ENCODE peak calls at places on chromosomes 2 and 18, in ten cellular contexts. One of them, this sample, is unnamed.

GRCh38 chr2:46942143-46942526 is 26.5 kb upstream of the MCFD2 start:
- DNase-seq in stimulated activated naive CD4-positive, alpha-beta T cell: peak; percentile 58
- DNase-seq in GM03348: peak; percentile 53
- DNase-seq in SW480: peak; percentile 41
- DNase-seq in dorsolateral prefrontal cortex: no peak
- DNase-seq in endothelial cell: no peak
- DNase-seq in iris pigment epithelial cell: peak; percentile 53
- DNase-seq in transverse colon: peak; percentile 75
- DNase-seq in T-cell: peak; percentile 55
- DNase-seq in CD8-positive, alpha-beta memory T cell: peak; percentile 84
- DNase-seq in this sample: no peak

GRCh38 chr2:122009546-122009945 is 254.1 kb downstream of the TSN start:
- DNase-seq in SW480: no peak
- DNase-seq in dorsolateral prefrontal cortex: no peak
- DNase-seq in CD8-positive, alpha-beta memory T cell: no peak
- DNase-seq in GM03348: no peak
- DNase-seq in transverse colon: no peak
- DNase-seq in T-cell: no peak
- DNase-seq in endothelial cell: peak; percentile 35
- DNase-seq in iris pigment epithelial cell: no peak
- DNase-seq in stimulated activated naive CD4-positive, alpha-beta T cell: no peak
- DNase-seq in this sample: no peak

GRCh38 chr2:24985406-24985805 is 13.7 kb upstream of the DNAJC27 start:
- DNase-seq in stimulated activated naive CD4-positive, alpha-beta T cell: no peak
- DNase-seq in dorsolateral prefrontal cortex: no peak
- DNase-seq in endothelial cell: no peak
- DNase-seq in CD8-positive, alpha-beta memory T cell: no peak
- DNase-seq in iris pigment epithelial cell: no peak
- DNase-seq in transverse colon: no peak
- DNase-seq in T-cell: no peak
- DNase-seq in SW480: no peak
- DNase-seq in GM03348: no peak
- DNase-seq in this sample: no peak

GRCh38 chr2:144835634-144836351 is 315.9 kb upstream of the ZEB2 start:
- DNase-seq in endothelial cell: no peak
- DNase-seq in T-cell: no peak
- DNase-seq in CD8-positive, alpha-beta memory T cell: no peak
- DNase-seq in dorsolateral prefrontal cortex: no peak
- DNase-seq in transverse colon: no peak
- DNase-seq in iris pigment epithelial cell: peak; percentile 29
- DNase-seq in stimulated activated naive CD4-positive, alpha-beta T cell: no peak
- DNase-seq in SW480: no peak
- DNase-seq in GM03348: no peak
- DNase-seq in this sample: no peak

GRCh38 chr18:78144669-78145068 is 834.9 kb upstream of the SALL3 start:
- DNase-seq in CD8-positive, alpha-beta memory T cell: no peak
- DNase-seq in GM03348: no peak
- DNase-seq in stimulated activated naive CD4-positive, alpha-beta T cell: no peak
- DNase-seq in T-cell: no peak
- DNase-seq in iris pigment epithelial cell: no peak
- DNase-seq in endothelial cell: no peak
- DNase-seq in transverse colon: no peak
- DNase-seq in dorsolateral prefrontal cortex: no peak
- DNase-seq in SW480: no peak
- DNase-seq in this sample: no peak

GRCh38 chr2:67234443-67234842 is 162.7 kb upstream of the ETAA1 start:
- DNase-seq in stimulated activated naive CD4-positive, alpha-beta T cell: no peak
- DNase-seq in SW480: peak; percentile 20
- DNase-seq in GM03348: peak; percentile 50
- DNase-seq in T-cell: no peak
- DNase-seq in dorsolateral prefrontal cortex: no peak
- DNase-seq in CD8-positive, alpha-beta memory T cell: no peak
- DNase-seq in iris pigment epithelial cell: peak; percentile 41
- DNase-seq in transverse colon: no peak
- DNase-seq in endothelial cell: no peak
- DNase-seq in this sample: peak; percentile 9

GRCh38 chr18:34493099-34493544 is 217.0 kb upstream of the DTNA start:
- DNase-seq in endothelial cell: peak; percentile 71
- DNase-seq in T-cell: no peak
- DNase-seq in iris pigment epithelial cell: peak; percentile 68
- DNase-seq in stimulated activated naive CD4-positive, alpha-beta T cell: no peak
- DNase-seq in transverse colon: peak; percentile 40
- DNase-seq in SW480: peak; percentile 78
- DNase-seq in dorsolateral prefrontal cortex: peak; percentile 86
- DNase-seq in CD8-positive, alpha-beta memory T cell: no peak
- DNase-seq in GM03348: peak; percentile 73
- DNase-seq in this sample: peak; percentile 49

GRCh38 chr2:128145651-128146050 is 54.7 kb downstream of the UGGT1 start:
- DNase-seq in GM03348: no peak
- DNase-seq in transverse colon: no peak
- DNase-seq in SW480: no peak
- DNase-seq in endothelial cell: no peak
- DNase-seq in CD8-positive, alpha-beta memory T cell: no peak
- DNase-seq in iris pigment epithelial cell: peak; percentile 62
- DNase-seq in stimulated activated naive CD4-positive, alpha-beta T cell: no peak
- DNase-seq in dorsolateral prefrontal cortex: no peak
- DNase-seq in T-cell: no peak
- DNase-seq in this sample: no peak

GRCh38 chr2:20180676-20181648 is 44.0 kb downstream of the SDC1 start:
- DNase-seq in iris pigment epithelial cell: no peak
- DNase-seq in endothelial cell: no peak
- DNase-seq in GM03348: no peak
- DNase-seq in SW480: no peak
- DNase-seq in T-cell: no peak
- DNase-seq in transverse colon: peak; percentile 9
- DNase-seq in dorsolateral prefrontal cortex: no peak
- DNase-seq in stimulated activated naive CD4-positive, alpha-beta T cell: no peak
- DNase-seq in CD8-positive, alpha-beta memory T cell: peak; percentile 22
- DNase-seq in this sample: no peak

GRCh38 chr2:145597809-145598208 is 1077.9 kb upstream of the ZEB2 start:
- DNase-seq in endothelial cell: no peak
- DNase-seq in iris pigment epithelial cell: peak; percentile 84
- DNase-seq in stimulated activated naive CD4-positive, alpha-beta T cell: no peak
- DNase-seq in dorsolateral prefrontal cortex: no peak
- DNase-seq in transverse colon: no peak
- DNase-seq in CD8-positive, alpha-beta memory T cell: no peak
- DNase-seq in GM03348: peak; percentile 3
- DNase-seq in T-cell: no peak
- DNase-seq in SW480: no peak
- DNase-seq in this sample: no peak

GRCh38 chr2:8225257-8225656 is 456.6 kb upstream of the ID2 start:
- DNase-seq in GM03348: no peak
- DNase-seq in T-cell: no peak
- DNase-seq in SW480: no peak
- DNase-seq in endothelial cell: no peak
- DNase-seq in CD8-positive, alpha-beta memory T cell: no peak
- DNase-seq in stimulated activated naive CD4-positive, alpha-beta T cell: no peak
- DNase-seq in transverse colon: no peak
- DNase-seq in dorsolateral prefrontal cortex: no peak
- DNase-seq in iris pigment epithelial cell: no peak
- DNase-seq in this sample: no peak

GRCh38 chr2:70143314-70144150 is 47.3 kb downstream of the C2orf42 start:
- DNase-seq in T-cell: peak; percentile 47
- DNase-seq in transverse colon: peak; percentile 63
- DNase-seq in CD8-positive, alpha-beta memory T cell: peak; percentile 73
- DNase-seq in endothelial cell: no peak
- DNase-seq in iris pigment epithelial cell: peak; percentile 40
- DNase-seq in stimulated activated naive CD4-positive, alpha-beta T cell: peak; percentile 40
- DNase-seq in SW480: peak; percentile 83
- DNase-seq in GM03348: peak; percentile 40
- DNase-seq in dorsolateral prefrontal cortex: no peak
- DNase-seq in this sample: no peak

GRCh38 chr2:205654878-205655601 is 27.3 kb upstream of the NRP2 start:
- DNase-seq in T-cell: no peak
- DNase-seq in SW480: no peak
- DNase-seq in transverse colon: no peak
- DNase-seq in CD8-positive, alpha-beta memory T cell: no peak
- DNase-seq in GM03348: peak; percentile 43
- DNase-seq in stimulated activated naive CD4-positive, alpha-beta T cell: no peak
- DNase-seq in dorsolateral prefrontal cortex: no peak
- DNase-seq in iris pigment epithelial cell: peak; percentile 73
- DNase-seq in endothelial cell: no peak
- DNase-seq in this sample: no peak

GRCh38 chr2:236840857-236841256 is 244.8 kb upstream of the COPS8 start:
- DNase-seq in transverse colon: no peak
- DNase-seq in dorsolateral prefrontal cortex: no peak
- DNase-seq in GM03348: no peak
- DNase-seq in SW480: no peak
- DNase-seq in iris pigment epithelial cell: no peak
- DNase-seq in endothelial cell: no peak
- DNase-seq in CD8-positive, alpha-beta memory T cell: no peak
- DNase-seq in stimulated activated naive CD4-positive, alpha-beta T cell: no peak
- DNase-seq in T-cell: no peak
- DNase-seq in this sample: no peak

GRCh38 chr2:237501892-237502513 is 15.0 kb downstream of the MLPH start:
- DNase-seq in transverse colon: no peak
- DNase-seq in SW480: no peak
- DNase-seq in endothelial cell: no peak
- DNase-seq in stimulated activated naive CD4-positive, alpha-beta T cell: no peak
- DNase-seq in dorsolateral prefrontal cortex: no peak
- DNase-seq in GM03348: no peak
- DNase-seq in T-cell: no peak
- DNase-seq in CD8-positive, alpha-beta memory T cell: no peak
- DNase-seq in iris pigment epithelial cell: peak; percentile 45
- DNase-seq in this sample: no peak